ENCODE peak calls at places on chromosomes 12 and 14, in five cellular contexts. C is AG10803, B is dorsolateral prefrontal cortex, P is progenitor cell of endocrine pancreas, G is HFFc6. J is an unnamed sample.
A peak's percentile ranks its signal among the peaks of the same experiment; 100 is the strongest.

GRCh38 chr12:23947395-23947794 is 2.1 kb downstream of the SOX5 start:
- DNase-seq in C (no peak), B (no peak), P (no peak), G (no peak), J (no peak)

GRCh38 chr12:117334855-117335587 is 26.4 kb downstream of the NOS1 start:
- DNase-seq in C (no peak), B (no peak), P (no peak), G (no peak), J (no peak)

GRCh38 chr14:89892953-89893352 is 61.6 kb downstream of the EFCAB11 start:
- DNase-seq in C (no peak), B (no peak), P (no peak), G (no peak), J (no peak)

GRCh38 chr14:70897475-70897874 is 9.8 kb upstream of the PCNX1 start:
- DNase-seq in C (peak; percentile 92), B (no peak), P (no peak), G (peak; percentile 67), J (no peak)

GRCh38 chr12:106288510-106289195 is 13.9 kb upstream of the TCP11L2 start:
- DNase-seq in C (peak; percentile 95), B (no peak), P (no peak), G (peak; percentile 91), J (peak; percentile 83)

GRCh38 chr12:9971158-9971557 is at the start of gene CLEC12A:
- DNase-seq in C (peak; percentile 24), B (no peak), P (no peak), G (no peak), J (no peak)

GRCh38 chr12:75439048-75439447 is 41.5 kb upstream of the GLIPR1 start:
- DNase-seq in C (peak; percentile 48), B (no peak), P (no peak), G (peak; percentile 30), J (no peak)

GRCh38 chr12:70661762-70662161 is 24.5 kb upstream of the PTPRB start:
- DNase-seq in C (peak; percentile 89), B (no peak), P (no peak), G (peak; percentile 95), J (no peak)

GRCh38 chr14:56153271-56153670 is 35.1 kb downstream of the PELI2 start:
- DNase-seq in C (no peak), B (no peak), P (no peak), G (no peak), J (no peak)

GRCh38 chr14:42930058-42930457 is 1323.4 kb downstream of the LRFN5 start:
- DNase-seq in C (no peak), B (no peak), P (no peak), G (no peak), J (no peak)

GRCh38 chr12:8065991-8066594 is at the start of gene C3AR1:
- DNase-seq in C (peak; percentile 53), B (no peak), P (no peak), G (peak; percentile 69), J (no peak)

GRCh38 chr12:94211011-94211410 is 62.6 kb downstream of the PLXNC1 start:
- DNase-seq in C (no peak), B (no peak), P (no peak), G (no peak), J (no peak)

GRCh38 chr14:70907996-70908917 is 998 bp downstream of the PCNX1 start:
- DNase-seq in C (peak; percentile 55), B (peak; percentile 40), P (peak; percentile 37), G (peak; percentile 65), J (peak; percentile 33)

GRCh38 chr14:56648508-56649301 is 69.1 kb downstream of the TMEM260 start:
- DNase-seq in C (no peak), B (no peak), P (no peak), G (no peak), J (no peak)

GRCh38 chr12:115166698-115167315 is 482.8 kb upstream of the TBX3 start:
- DNase-seq in C (peak; percentile 48), B (no peak), P (no peak), G (no peak), J (no peak)
- TF ChIP-seq CTCF in C (peak; percentile 45), B (peak; percentile 9), P (no peak), G (peak; percentile 30), J (no peak)

GRCh38 chr12:123223241-123223668 is 9.7 kb downstream of the MPHOSPH9 start:
- DNase-seq in C (no peak), B (no peak), P (no peak), G (no peak), J (no peak)
- TF ChIP-seq CTCF in C (no peak), B (no peak), P (no peak), G (no peak), J (no peak)

DNA sequence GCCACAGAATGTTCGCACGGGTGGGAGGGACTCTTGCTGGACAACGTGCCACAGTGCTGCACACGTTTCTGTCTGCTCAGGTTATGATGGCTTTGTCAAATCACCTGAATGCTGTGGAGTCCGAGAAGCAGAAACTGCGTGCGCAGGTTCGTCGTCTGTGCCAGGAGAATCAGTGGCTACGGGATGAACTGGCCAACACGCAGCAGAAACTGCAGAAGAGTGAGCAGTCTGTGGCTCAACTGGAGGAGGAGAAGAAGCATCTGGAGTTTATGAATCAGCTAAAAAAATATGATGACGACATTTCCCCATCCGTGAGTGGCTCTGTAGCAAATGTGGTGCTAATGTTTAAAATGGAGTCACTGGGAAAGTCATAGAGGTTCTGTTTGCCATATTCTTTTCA is 28.5 kb downstream of the KLC1 start:
- DNase-seq in C (peak; percentile 91), B (peak; percentile 46), P (no peak), G (peak; percentile 74), J (no peak)
- TF ChIP-seq CTCF in C (no peak), B (no peak), P (no peak), G (no peak), J (no peak)

GRCh38 chr12:55739025-55739378 is 3.9 kb upstream of the GDF11 start:
- DNase-seq in C (no peak), B (no peak), P (no peak), G (no peak), J (no peak)
- TF ChIP-seq CTCF in C (no peak), B (no peak), P (no peak), G (no peak), J (peak; percentile 44)

DNA sequence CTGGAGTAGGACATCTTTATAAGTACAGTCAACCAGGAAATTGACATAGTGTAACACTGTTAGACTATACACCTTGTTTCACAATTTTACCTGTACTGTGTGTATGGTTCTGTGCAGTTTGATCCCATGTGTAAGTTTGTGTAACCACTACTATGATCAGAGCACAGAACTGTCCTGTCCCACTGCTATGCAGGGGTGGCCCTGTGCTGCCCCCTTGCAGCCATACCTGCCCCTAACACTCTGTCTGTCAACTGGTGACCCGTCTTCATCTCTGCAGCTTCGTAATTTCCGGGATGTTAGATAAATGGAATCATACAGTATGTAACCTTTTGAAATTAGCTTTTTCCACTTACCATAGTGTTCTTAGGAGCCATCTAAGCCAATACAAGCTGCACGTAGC is 58.7 kb upstream of the RD3L start:
- DNase-seq in C (no peak), B (no peak), P (no peak), G (no peak), J (no peak)
- TF ChIP-seq CTCF in C (no peak), B (no peak), P (peak; percentile 46), G (peak; percentile 23), J (no peak)

DNA sequence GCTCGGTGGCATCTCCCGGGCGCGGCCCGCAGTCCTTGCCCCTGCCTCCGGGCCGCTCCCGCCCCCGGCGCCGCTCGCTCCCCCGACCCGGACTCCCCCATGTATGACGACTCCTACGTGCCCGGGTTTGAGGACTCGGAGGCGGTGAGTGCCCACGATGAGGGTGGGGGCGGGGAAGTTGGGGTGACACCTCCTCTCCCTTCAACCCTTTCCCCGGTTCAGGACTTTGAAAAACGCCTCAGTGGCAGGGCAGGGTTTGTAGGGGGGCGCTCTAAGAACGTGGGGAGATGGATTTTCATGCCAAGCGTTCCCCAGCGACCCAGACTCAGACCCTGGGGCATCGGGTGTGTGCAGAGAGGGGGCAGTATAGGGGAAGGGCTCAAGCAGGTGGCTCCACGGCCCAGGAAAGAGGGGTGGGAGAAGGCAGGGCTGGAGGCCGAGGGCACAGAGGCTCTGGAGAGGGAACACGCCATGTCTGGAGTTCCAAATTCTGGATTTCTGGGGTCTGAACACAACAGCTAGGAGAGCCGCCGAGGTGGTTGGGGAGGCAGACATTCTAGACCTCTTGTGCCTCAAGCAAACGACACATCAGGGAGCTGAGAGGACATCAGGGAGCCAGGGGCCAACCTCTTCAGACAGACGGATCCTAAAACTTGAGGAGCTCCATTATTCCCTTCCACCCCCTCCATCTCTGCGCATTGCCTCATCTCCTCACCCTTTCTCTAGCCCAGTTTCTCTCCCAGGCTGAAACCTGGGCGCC is 715 bp downstream of the CACNB3 start:
- DNase-seq in C (no peak), B (no peak), P (no peak), G (no peak), J (no peak)
- TF ChIP-seq CTCF in C (peak; percentile 10), B (no peak), P (peak; percentile 39), G (peak; percentile 56), J (no peak)

GRCh38 chr12:119225454-119225853 is 46.7 kb downstream of the HSPB8 start:
- DNase-seq in C (no peak), B (no peak), P (no peak), G (no peak), J (no peak)
- TF ChIP-seq CTCF in C (no peak), B (no peak), P (peak; percentile 36), G (no peak), J (no peak)

DNA sequence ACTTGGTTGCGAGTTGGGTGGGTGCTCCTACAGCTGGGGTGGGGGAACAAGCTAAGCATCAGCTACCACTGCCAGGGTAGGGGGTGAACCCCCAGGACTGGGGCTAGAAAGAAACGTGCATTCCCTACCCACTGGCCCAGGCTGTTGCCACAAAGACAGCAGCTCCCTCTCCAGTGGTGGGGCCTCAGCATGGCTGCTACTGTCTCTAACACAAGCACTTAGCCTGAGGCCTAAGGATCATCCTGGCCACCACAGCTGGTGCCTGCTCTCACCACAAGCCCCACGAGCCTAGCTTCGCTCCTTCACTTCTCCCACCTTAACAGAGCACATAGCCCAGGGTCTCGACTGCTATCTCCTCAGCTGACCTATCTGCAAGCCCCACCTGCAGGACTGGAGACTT is 18.9 kb downstream of the SLC25A21 start:
- DNase-seq in C (no peak), B (no peak), P (no peak), G (no peak), J (no peak)
- TF ChIP-seq CTCF in C (no peak), B (no peak), P (no peak), G (no peak), J (no peak)

GRCh38 chr12:76952995-76953394 is 74.2 kb upstream of the CSRP2 start:
- DNase-seq in C (no peak), B (no peak), P (no peak), G (no peak), J (peak; percentile 60)
- TF ChIP-seq CTCF in C (no peak), B (no peak), P (no peak), G (no peak), J (no peak)